ENCODE peak calls at places on chromosomes 5 and 9, in four cellular contexts. C, P, D and B are unnamed samples.

GRCh38 chr9:135521608-135522095 is 412 bp downstream of the LCN1 start:
- DNase-seq in D (no peak), P (no peak), C (no peak), B (no peak)

GRCh38 chr5:178063277-178063676 is 50.1 kb upstream of the N4BP3 start:
- DNase-seq in D (no peak), P (no peak), C (no peak), B (no peak)

GRCh38 chr5:67315082-67315801 is 118.6 kb upstream of the CD180 start:
- DNase-seq in P (no peak), C (peak; percentile 73), D (no peak), B (no peak)

GRCh38 chr5:150579462-150580400 is 60.7 kb upstream of the SYNPO start:
- DNase-seq in P (no peak), D (no peak), C (no peak), B (no peak)

GRCh38 chr5:127757576-127757975 is 54.4 kb downstream of the CCDC192 start:
- DNase-seq in D (no peak), C (no peak), P (no peak), B (peak; percentile 1)

GRCh38 chr5:2021484-2022176 is 138.9 kb upstream of the IRX4 start:
- DNase-seq in P (no peak), C (no peak), D (no peak), B (no peak)

GRCh38 chr9:115393976-115394775 is 276.2 kb upstream of the TNC start:
- DNase-seq in P (no peak), C (no peak), D (no peak), B (no peak)

GRCh38 chr9:86069206-86069869 is 30.0 kb downstream of the GOLM1 start:
- DNase-seq in C (no peak), D (no peak), P (no peak), B (no peak)

GRCh38 chr5:143241892-143242291 is 161.6 kb downstream of the NR3C1 start:
- DNase-seq in P (no peak), C (no peak), D (no peak), B (no peak)

GRCh38 chr5:146690880-146691355 is 174.9 kb upstream of the GPR151 start:
- DNase-seq in C (peak; percentile 26), P (no peak), D (no peak), B (no peak)

GRCh38 chr5:71932131-71932635 is 175.1 kb upstream of the MAP1B start:
- DNase-seq in C (no peak), D (no peak), P (no peak), B (no peak)

GRCh38 chr9:121284733-121285451 is 16.9 kb downstream of the GSN start:
- DNase-seq in P (no peak), C (no peak), D (no peak), B (no peak)

GRCh38 chr5:176647030-176647869 is at the start of gene TSPAN17:
- DNase-seq in C (peak; percentile 100), P (peak; percentile 93), D (peak; percentile 94), B (peak; percentile 89)